ENCODE peak calls at places on chromosomes 7 and 10, in eight cellular contexts. B is iPS-NIHi11; O is NCI-H82; R is caudate nucleus; X is NCI-H1105; S is posterior cingulate gyrus; A is stimulated activated effector memory CD8-positive, alpha-beta T cell treated with anti-CD3 and anti-CD28 coated beads, Interleukin-12 subunit alpha, Interleukin-12 subunit beta, amount 100 ng/mL, for 72 hours; C is SW 1271. U is an unnamed sample.
A peak's percentile ranks its signal among the peaks of the same experiment; 100 is the strongest.

GRCh38 chr7:113608786-113609185 is 310.0 kb downstream of the PPP1R3A start:
- DNase-seq in B (no peak), O (no peak), R (no peak), X (no peak), S (no peak), A (no peak), C (no peak), U (no peak)

GRCh38 chr10:103598654-103599115 is 105.2 kb downstream of the NEURL1 start:
- DNase-seq in B (peak; percentile 90), O (peak; percentile 82), R (peak; percentile 38), X (peak; percentile 23), S (peak; percentile 82), A (no peak), C (peak; percentile 23), U (peak; percentile 73)

GRCh38 chr7:2962860-2963259 is 80.8 kb downstream of the CARD11 start:
- DNase-seq in B (no peak), O (no peak), R (no peak), X (no peak), S (no peak), A (no peak), C (no peak), U (no peak)

GRCh38 chr10:11425672-11426071 is 185.8 kb downstream of the USP6NL start:
- DNase-seq in B (no peak), O (no peak), R (no peak), X (no peak), S (no peak), A (no peak), C (no peak), U (no peak)

GRCh38 chr7:17863095-17863814 is 77.0 kb downstream of the SNX13 start:
- DNase-seq in B (no peak), O (no peak), R (no peak), X (no peak), S (no peak), A (no peak), C (no peak), U (no peak)

GRCh38 chr7:44849277-44850210 is 1.7 kb upstream of the H2AZ2 start:
- DNase-seq in B (no peak), O (no peak), R (no peak), X (no peak), S (no peak), A (no peak), C (no peak), U (no peak)

GRCh38 chr7:96321041-96321669 is 743 bp downstream of the SLC25A13 start:
- DNase-seq in B (peak; percentile 88), O (peak; percentile 96), R (peak; percentile 62), X (peak; percentile 83), S (peak; percentile 81), A (no peak), C (peak; percentile 60), U (peak; percentile 91)

GRCh38 chr7:4479367-4480039 is 202.6 kb upstream of the FOXK1 start:
- DNase-seq in B (peak; percentile 82), O (peak; percentile 80), R (no peak), X (peak; percentile 33), S (no peak), A (no peak), C (peak; percentile 64), U (peak; percentile 67)

GRCh38 chr7:5284304-5285281 is 1.9 kb downstream of the SLC29A4 start:
- DNase-seq in B (peak; percentile 87), O (peak; percentile 98), R (no peak), X (peak; percentile 83), S (peak; percentile 51), A (no peak), C (no peak), U (peak; percentile 63)

GRCh38 chr10:78700413-78700812 is 368.4 kb upstream of the ZMIZ1 start:
- DNase-seq in B (no peak), O (peak; percentile 15), R (no peak), X (no peak), S (no peak), A (no peak), C (no peak), U (peak; percentile 92)

GRCh38 chr10:79186742-79187544 is 118.2 kb downstream of the ZMIZ1 start:
- DNase-seq in B (no peak), O (no peak), R (no peak), X (no peak), S (no peak), A (no peak), C (no peak), U (peak; percentile 42)

GRCh38 chr10:127851661-127852205 is 41.0 kb downstream of the CLRN3 start:
- DNase-seq in B (no peak), O (no peak), R (no peak), X (no peak), S (no peak), A (no peak), C (no peak), U (no peak)

GRCh38 chr7:152383341-152384234 is 52.2 kb downstream of the KMT2C start:
- DNase-seq in B (no peak), O (no peak), R (no peak), X (no peak), S (no peak), A (no peak), C (no peak), U (peak; percentile 68)

GRCh38 chr10:78178940-78179339 is 145.3 kb downstream of the RPS24 start:
- DNase-seq in B (peak; percentile 65), O (no peak), R (no peak), X (no peak), S (no peak), A (no peak), C (no peak), U (peak; percentile 10)

GRCh38 chr7:1050956-1051690 is 6.8 kb downstream of the GPR146 start:
- DNase-seq in B (no peak), O (no peak), R (no peak), X (no peak), S (no peak), A (no peak), C (no peak), U (no peak)

GRCh38 chr10:3907514-3907913 is 122.5 kb upstream of the KLF6 start:
- DNase-seq in B (no peak), O (no peak), R (no peak), X (no peak), S (no peak), A (no peak), C (no peak), U (no peak)

GRCh38 chr10:112650588-112651030 is 203.6 kb downstream of the VTI1A start:
- DNase-seq in B (no peak), O (no peak), R (no peak), X (no peak), S (no peak), A (no peak), C (no peak), U (no peak)

GRCh38 chr7:44380831-44381493 is 55.6 kb upstream of the CAMK2B start:
- DNase-seq in B (no peak), O (no peak), R (no peak), X (no peak), S (no peak), A (no peak), C (no peak), U (peak; percentile 35)

GRCh38 chr7:79304711-79305110 is 148.8 kb downstream of the MAGI2 start:
- DNase-seq in B (no peak), O (no peak), R (no peak), X (no peak), S (no peak), A (no peak), C (no peak), U (peak; percentile 64)

GRCh38 chr10:46558411-46559185 is 2.1 kb upstream of the GPRIN2 start:
- DNase-seq in B (no peak), O (no peak), R (no peak), X (no peak), S (no peak), A (no peak), C (no peak), U (no peak)

GRCh38 chr10:103977204-103977603 is 10.3 kb downstream of the SLK start:
- DNase-seq in B (no peak), O (no peak), R (no peak), X (no peak), S (no peak), A (no peak), C (no peak), U (no peak)

GRCh38 chr10:131855396-131855762 is 45.4 kb upstream of the PPP2R2D start:
- DNase-seq in B (no peak), O (no peak), R (no peak), X (no peak), S (no peak), A (no peak), C (no peak), U (no peak)

GRCh38 chr7:134502972-134503371 is 24.4 kb upstream of the AKR1B10 start:
- DNase-seq in B (no peak), O (no peak), R (no peak), X (no peak), S (no peak), A (no peak), C (no peak), U (no peak)

GRCh38 chr10:95683966-95684365 is 9.8 kb downstream of the TCTN3 start:
- DNase-seq in B (no peak), O (no peak), R (no peak), X (no peak), S (no peak), A (no peak), C (no peak), U (no peak)

GRCh38 chr7:4129481-4130122 is 552.5 kb upstream of the FOXK1 start:
- DNase-seq in B (no peak), O (no peak), R (no peak), X (peak; percentile 31), S (peak; percentile 46), A (no peak), C (no peak), U (no peak)

GRCh38 chr10:102602272-102603045 is 41.8 kb upstream of the TRIM8 start:
- DNase-seq in B (no peak), O (no peak), R (no peak), X (no peak), S (no peak), A (no peak), C (no peak), U (no peak)

GRCh38 chr7:95330194-95331003 is 6.1 kb upstream of the PON1 start:
- DNase-seq in B (no peak), O (no peak), R (no peak), X (no peak), S (no peak), A (no peak), C (no peak), U (peak; percentile 13)

GRCh38 chr10:131891196-131891928 is 9.4 kb upstream of the PPP2R2D start:
- DNase-seq in B (peak; percentile 82), O (peak; percentile 15), R (no peak), X (no peak), S (no peak), A (no peak), C (no peak), U (peak; percentile 24)

GRCh38 chr7:102453319-102453718 is 11.3 kb downstream of the ALKBH4 start:
- DNase-seq in B (no peak), O (no peak), R (no peak), X (no peak), S (no peak), A (no peak), C (no peak), U (no peak)

GRCh38 chr10:105797234-105797890 is 1156.3 kb downstream of the SORCS3 start:
- DNase-seq in B (peak; percentile 42), O (peak; percentile 57), R (no peak), X (peak; percentile 14), S (no peak), A (no peak), C (no peak), U (peak; percentile 66)

GRCh38 chr10:43939939-43940810 is 291.5 kb upstream of the ZNF32 start:
- DNase-seq in B (no peak), O (peak; percentile 96), R (no peak), X (no peak), S (no peak), A (no peak), C (no peak), U (no peak)

GRCh38 chr7:8314566-8314965 is 52.6 kb upstream of the ICA1 start:
- DNase-seq in B (no peak), O (no peak), R (no peak), X (no peak), S (no peak), A (no peak), C (no peak), U (no peak)

GRCh38 chr7:134941185-134941900 is 45.0 kb upstream of the AGBL3 start:
- DNase-seq in B (peak; percentile 48), O (no peak), R (no peak), X (no peak), S (no peak), A (no peak), C (no peak), U (peak; percentile 96)

GRCh38 chr10:109773818-109774440 is 149.4 kb downstream of the XPNPEP1 start:
- DNase-seq in B (peak; percentile 50), O (peak; percentile 44), R (no peak), X (peak; percentile 0), S (no peak), A (no peak), C (no peak), U (peak; percentile 16)